ENCODE peak calls at places on chromosomes 4 and X, in eight cellular contexts. O is HepG2, U is H1, M is neuronal stem cell, D is DND-41, B is GM23248, C is hepatocyte, W is IMR-90. X is an unnamed sample.

GRCh38 chr4:108264693-108265092 is 96.0 kb upstream of the LEF1 start:
- DNase-seq in O (no peak), U (no peak), M (no peak), D (no peak), B (no peak), C (no peak), W (no peak), X (no peak)

GRCh38 chr4:87979810-87980209 is 4.3 kb downstream of the SPP1 start:
- DNase-seq in O (no peak), U (no peak), M (no peak), D (no peak), B (no peak), C (no peak), W (no peak), X (no peak)

GRCh38 chr4:37715889-37716402 is 29.8 kb upstream of the RELL1 start:
- DNase-seq in O (no peak), U (no peak), M (no peak), D (no peak), B (peak), C (peak), W (peak), X (no peak)

GRCh38 chr4:7771056-7771455 is 168.6 kb downstream of the AFAP1 start:
- DNase-seq in O (no peak), U (no peak), M (no peak), D (no peak), B (no peak), C (no peak), W (no peak), X (no peak)

GRCh38 chr4:54587107-54587506 is 70.7 kb upstream of the KIT start:
- DNase-seq in O (no peak), U (no peak), M (no peak), D (no peak), B (no peak), C (no peak), W (no peak), X (no peak)

GRCh38 chrX:10841579-10841978 is 221.2 kb upstream of the MID1 start:
- DNase-seq in O (no peak), U (no peak), M (no peak), D (no peak), B (peak), C (no peak), W (peak), X (no peak)

GRCh38 chr4:147773261-147774184 is 41.6 kb downstream of the ARHGAP10 start:
- DNase-seq in O (no peak), U (no peak), M (no peak), D (no peak), B (peak), C (no peak), W (peak), X (no peak)

GRCh38 chr4:72582853-72583252 is 13.8 kb upstream of the ADAMTS3 start:
- DNase-seq in O (no peak), U (no peak), M (no peak), D (no peak), B (no peak), C (no peak), W (no peak), X (no peak)

GRCh38 chr4:107993969-107994368 is 4.3 kb downstream of the HADH start:
- DNase-seq in O (no peak), U (no peak), M (no peak), D (no peak), B (no peak), C (no peak), W (no peak), X (peak)

GRCh38 chr4:184635381-184635780 is 13.9 kb downstream of the CASP3 start:
- DNase-seq in O (no peak), U (no peak), M (no peak), D (no peak), B (no peak), C (no peak), W (no peak), X (no peak)

GRCh38 chr4:8540072-8540471 is 40.1 kb upstream of the GPR78 start:
- DNase-seq in O (no peak), U (no peak), M (no peak), D (no peak), B (no peak), C (no peak), W (no peak), X (no peak)

GRCh38 chrX:8760021-8760420 is 28.1 kb upstream of the ANOS1 start:
- DNase-seq in O (no peak), U (no peak), M (no peak), D (no peak), B (peak), C (no peak), W (peak), X (no peak)

DNA sequence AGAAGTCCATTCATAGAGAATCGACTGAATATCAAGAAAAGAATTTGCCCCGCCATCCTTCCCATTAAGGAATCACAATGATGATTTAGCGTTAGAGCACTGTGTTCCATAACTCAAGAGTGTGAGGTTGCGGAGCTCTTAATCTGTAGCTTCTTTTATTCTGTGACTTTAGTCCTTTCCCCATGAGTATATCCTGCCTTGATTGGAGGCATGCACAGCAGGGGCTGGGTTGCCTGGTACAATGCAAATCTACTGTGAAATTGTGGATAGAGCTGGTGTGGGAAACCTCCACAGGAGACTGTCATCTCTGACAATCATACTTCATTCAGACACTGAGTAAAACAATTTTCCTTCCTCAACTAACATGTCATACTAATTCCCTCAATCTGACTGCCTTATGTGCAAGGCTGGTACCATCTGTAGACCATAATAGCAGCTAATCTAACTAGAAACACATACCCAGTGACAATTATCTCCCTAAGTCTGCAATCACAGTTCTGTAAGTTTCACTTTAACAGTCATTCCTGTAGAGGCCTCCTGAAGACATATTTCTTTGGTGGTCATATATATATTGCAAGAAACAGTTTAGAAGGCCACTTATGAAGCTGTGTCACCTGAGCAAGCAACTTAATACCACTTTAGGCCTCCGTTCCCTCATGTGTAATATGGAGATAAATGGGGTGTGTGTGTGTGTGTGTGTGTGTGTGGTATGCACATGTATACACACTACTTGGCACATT is 355.2 kb upstream of the FAM241A start:
- DNase-seq in O (no peak), U (no peak), M (no peak), D (no peak), B (no peak), C (no peak), W (no peak), X (no peak)
- H2AFZ ChIP-seq in O (no peak), U (no peak), M (no peak), D (no peak), B (no peak), C (no peak), W (no peak), X (no peak)

GRCh38 chrX:129565046-129565649 is 25.1 kb downstream of the OCRL start:
- DNase-seq in O (no peak), U (no peak), M (no peak), D (no peak), B (no peak), C (no peak), W (peak), X (no peak)
- H3K4me3 ChIP-seq in O (no peak), U (no peak), M (no peak), D (no peak), B (no peak), C (no peak), W (no peak), X (no peak)

DNA sequence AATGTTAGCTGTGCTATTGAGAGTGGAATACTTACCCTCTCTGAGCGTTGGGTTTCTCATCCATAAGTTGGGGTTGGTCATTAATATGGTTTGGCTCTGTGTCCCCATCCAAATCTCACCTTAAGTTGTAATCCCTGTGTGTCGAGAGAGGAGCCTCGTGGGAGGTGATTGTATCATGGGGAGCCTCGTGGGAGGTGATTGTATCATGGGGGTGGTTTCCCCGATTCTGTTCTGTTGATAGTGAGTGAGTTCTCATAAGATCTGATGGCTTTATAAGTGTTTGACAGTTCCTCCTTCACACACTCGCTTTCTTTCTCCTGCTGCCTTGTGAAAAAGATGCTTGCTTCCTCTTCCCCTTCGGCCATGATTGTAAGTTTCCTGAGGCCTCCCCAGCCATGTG is 391.1 kb downstream of the FAM133A start:
- DNase-seq in O (no peak), U (no peak), M (no peak), D (no peak), B (no peak), C (no peak), W (no peak), X (no peak)
- H2AFZ ChIP-seq in O (no peak), U (no peak), M (no peak), D (no peak), B (no peak), C (no peak), W (no peak), X (no peak)

GRCh38 chr4:169770411-169770810 is 12.7 kb upstream of the HPF1 start:
- DNase-seq in O (no peak), U (no peak), M (no peak), D (no peak), B (no peak), C (no peak), W (no peak), X (no peak)
- H3K4me3 ChIP-seq in O (no peak), U (no peak), M (no peak), D (no peak), B (no peak), C (no peak), W (no peak), X (no peak)

GRCh38 chr4:103718993-103719319 is 829 bp downstream of the TACR3 start:
- DNase-seq in O (no peak), U (no peak), M (no peak), D (no peak), B (no peak), C (peak), W (no peak), X (no peak)
- H2AFZ ChIP-seq in O (no peak), U (no peak), M (peak), D (no peak), B (no peak), C (peak), W (no peak), X (no peak)

DNA sequence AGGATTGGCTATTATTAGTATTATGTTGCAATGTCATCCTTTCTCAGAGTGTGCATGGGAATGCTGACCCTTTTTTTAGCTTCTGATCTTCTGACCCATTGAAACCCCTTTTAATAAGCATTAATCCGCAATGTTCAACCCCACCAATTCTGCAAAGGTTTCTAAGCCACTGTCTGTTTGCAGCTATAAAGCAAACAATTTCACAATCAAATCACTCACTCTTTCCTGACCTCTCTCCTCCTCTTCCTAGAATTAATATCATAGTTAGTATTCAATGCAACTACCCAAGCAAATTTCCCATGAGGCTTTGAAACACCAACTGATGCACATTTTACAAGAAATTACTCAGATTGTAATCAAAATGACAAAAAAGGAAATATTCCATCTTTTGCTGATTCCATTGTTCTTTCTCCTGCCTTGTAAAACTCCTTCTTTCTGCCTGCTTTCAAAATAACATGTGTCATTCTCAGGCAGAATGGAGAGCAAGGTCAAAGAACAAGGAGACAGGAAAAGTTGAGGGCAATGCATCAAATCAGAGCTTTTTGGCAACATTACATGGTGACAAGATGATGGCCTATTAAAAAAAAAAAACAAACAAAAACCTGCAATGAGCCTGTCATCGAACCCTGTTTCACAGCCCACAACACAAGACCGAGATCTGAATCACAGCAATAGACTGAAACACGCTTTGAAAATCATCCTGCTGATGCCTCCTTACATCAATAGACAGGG is 253.2 kb upstream of the AR start:
- DNase-seq in O (no peak), U (no peak), M (no peak), D (no peak), B (no peak), C (no peak), W (no peak), X (no peak)
- H3K4me3 ChIP-seq in O (no peak), U (no peak), M (no peak), D (no peak), B (no peak), C (no peak), W (no peak), X (no peak)

GRCh38 chr4:14059006-14059405 is 431.5 kb upstream of the BOD1L1 start:
- DNase-seq in O (no peak), U (no peak), M (no peak), D (no peak), B (peak), C (no peak), W (peak), X (no peak)
- H2AFZ ChIP-seq in O (no peak), U (no peak), M (no peak), D (no peak), B (no peak), C (no peak), W (peak), X (no peak)

GRCh38 chr4:84501721-84502267 is 2.7 kb upstream of the NKX6-1 start:
- DNase-seq in O (no peak), U (peak), M (no peak), D (no peak), B (no peak), C (no peak), W (no peak), X (no peak)

GRCh38 chr4:84503495-84504437 is 4.7 kb upstream of the NKX6-1 start:
- DNase-seq in O (peak), U (no peak), M (no peak), D (peak), B (peak), C (peak), W (peak), X (peak)

GRCh38 chr4:84502955-84503373 is 3.9 kb upstream of the NKX6-1 start:
- DNase-seq in O (no peak), U (no peak), M (no peak), D (no peak), B (no peak), C (no peak), W (no peak), X (no peak)

GRCh38 chr4:84501197-84501492 is 2.1 kb upstream of the NKX6-1 start:
- DNase-seq in O (no peak), U (no peak), M (no peak), D (no peak), B (no peak), C (no peak), W (no peak), X (no peak)

DNA sequence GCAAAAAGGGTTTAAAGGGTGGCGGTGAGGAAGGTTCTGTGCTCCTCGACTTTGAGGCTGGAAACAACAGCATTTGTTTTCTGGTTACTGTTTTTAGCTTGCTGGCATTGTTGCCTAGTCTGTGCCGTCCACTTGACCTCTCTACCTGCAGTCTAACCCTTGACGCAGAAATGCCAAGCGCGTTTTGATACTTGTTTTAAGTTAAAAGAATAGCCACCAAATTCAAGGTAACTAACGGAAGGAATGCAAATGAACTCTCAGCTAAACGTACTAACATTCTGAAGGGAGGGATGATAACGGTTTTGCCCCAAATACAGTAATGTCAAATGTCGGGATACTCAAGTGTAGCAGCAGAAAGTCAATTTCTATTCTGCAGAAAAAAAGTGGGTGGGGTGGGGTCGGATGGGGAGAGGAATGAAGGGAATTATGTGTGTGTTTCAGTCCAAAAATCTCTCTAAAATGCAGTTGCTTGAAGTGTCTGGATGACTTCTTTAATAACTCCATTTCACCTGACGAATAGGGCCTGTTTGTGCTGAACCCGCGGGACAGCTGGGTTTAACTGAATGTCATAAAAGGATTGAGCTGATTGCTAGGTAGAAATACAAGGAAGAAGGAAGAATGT is 3.4 kb upstream of the NKX6-1 start:
- DNase-seq in O (no peak), U (no peak), M (no peak), D (no peak), B (no peak), C (no peak), W (no peak), X (no peak)
- H3K4me3 ChIP-seq in O (no peak), U (no peak), M (no peak), D (no peak), B (no peak), C (no peak), W (no peak), X (no peak)